ENCODE peak calls at places on chromosomes 7 and 10, in eight cellular contexts. K is HCT116, J is prostate gland, O is stomach, R is suprapubic skin, D is sigmoid colon, F is K562, G is GM23338. A is an unnamed sample.

GRCh38 chr7:86643478-86644281 is at the start of gene GRM3:
- DNase-seq in K (no peak), J (no peak), O (no peak), R (no peak), D (no peak), F (peak; percentile 2), G (peak; percentile 91), A (no peak)

GRCh38 chr10:60167056-60167455 is 222.6 kb downstream of the ANK3 start:
- DNase-seq in K (no peak), J (no peak), O (no peak), R (no peak), D (no peak), F (no peak), G (no peak), A (no peak)

GRCh38 chr10:116690356-116691078 is 51.8 kb downstream of the HSPA12A start:
- DNase-seq in K (no peak), J (no peak), O (no peak), R (no peak), D (peak; percentile 70), F (peak; percentile 17), G (peak; percentile 69), A (no peak)

GRCh38 chr7:68699090-68699711 is 899.1 kb upstream of the AUTS2 start:
- DNase-seq in K (no peak), J (no peak), O (no peak), R (no peak), D (no peak), F (no peak), G (no peak), A (no peak)

GRCh38 chr7:101950450-101951119 is 133.2 kb downstream of the CUX1 start:
- DNase-seq in K (peak; percentile 21), J (no peak), O (no peak), R (no peak), D (peak; percentile 48), F (no peak), G (peak; percentile 87), A (no peak)

GRCh38 chr10:79331709-79332108 is 15.6 kb upstream of the PPIF start:
- DNase-seq in K (no peak), J (no peak), O (no peak), R (no peak), D (no peak), F (peak; percentile 33), G (no peak), A (no peak)

GRCh38 chr7:130380861-130381455 is 664 bp downstream of the CPA1 start:
- DNase-seq in K (no peak), J (no peak), O (no peak), R (no peak), D (no peak), F (no peak), G (no peak), A (no peak)

GRCh38 chr10:101158101-101159058 is 27.3 kb downstream of the TLX1 start:
- DNase-seq in K (no peak), J (no peak), O (no peak), R (no peak), D (no peak), F (no peak), G (no peak), A (no peak)

GRCh38 chr7:94022550-94022949 is 18.4 kb upstream of the BET1 start:
- DNase-seq in K (no peak), J (no peak), O (no peak), R (no peak), D (no peak), F (no peak), G (no peak), A (no peak)

GRCh38 chr10:109698121-109698520 is 225.2 kb downstream of the XPNPEP1 start:
- DNase-seq in K (no peak), J (no peak), O (no peak), R (no peak), D (no peak), F (no peak), G (no peak), A (no peak)
- TF ChIP-seq POLR2AphosphoS5 in K (no peak), J (no peak), O (no peak), R (no peak), D (no peak), F (no peak), G (no peak), A (no peak)

GRCh38 chr10:12179616-12180015 is 16.1 kb downstream of the NUDT5 start:
- DNase-seq in K (no peak), J (no peak), O (no peak), R (no peak), D (no peak), F (no peak), G (no peak), A (no peak)
- TF ChIP-seq POLR2AphosphoS5 in K (no peak), J (no peak), O (no peak), R (no peak), D (no peak), F (no peak), G (no peak), A (no peak)

GRCh38 chr7:142501434-142501833 is 243.6 kb upstream of the PRSS58 start:
- DNase-seq in K (no peak), J (no peak), O (no peak), R (no peak), D (no peak), F (no peak), G (no peak), A (no peak)

GRCh38 chr7:142498364-142498763 is 240.5 kb upstream of the PRSS58 start:
- DNase-seq in K (no peak), J (no peak), O (no peak), R (no peak), D (no peak), F (no peak), G (no peak), A (no peak)

GRCh38 chr7:142500364-142500763 is 242.5 kb upstream of the PRSS58 start:
- DNase-seq in K (no peak), J (no peak), O (no peak), R (no peak), D (no peak), F (no peak), G (no peak), A (no peak)

GRCh38 chr7:142496545-142496991 is 238.7 kb upstream of the PRSS58 start:
- DNase-seq in K (peak; percentile 42), J (peak; percentile 17), O (no peak), R (no peak), D (no peak), F (peak; percentile 63), G (peak; percentile 61), A (peak; percentile 14)

GRCh38 chr7:142499641-142500040 is 241.8 kb upstream of the PRSS58 start:
- DNase-seq in K (no peak), J (no peak), O (no peak), R (no peak), D (no peak), F (no peak), G (no peak), A (no peak)
- TF ChIP-seq POLR2AphosphoS5 in K (no peak), J (no peak), O (no peak), R (no peak), D (no peak), F (no peak), G (no peak), A (no peak)

GRCh38 chr10:90447836-90448235 is 410.0 kb downstream of the HTR7 start:
- DNase-seq in K (no peak), J (no peak), O (no peak), R (no peak), D (no peak), F (no peak), G (no peak), A (no peak)

GRCh38 chr10:90451283-90451682 is 406.6 kb downstream of the HTR7 start:
- DNase-seq in K (peak; percentile 8), J (no peak), O (no peak), R (no peak), D (no peak), F (no peak), G (no peak), A (no peak)

DNA sequence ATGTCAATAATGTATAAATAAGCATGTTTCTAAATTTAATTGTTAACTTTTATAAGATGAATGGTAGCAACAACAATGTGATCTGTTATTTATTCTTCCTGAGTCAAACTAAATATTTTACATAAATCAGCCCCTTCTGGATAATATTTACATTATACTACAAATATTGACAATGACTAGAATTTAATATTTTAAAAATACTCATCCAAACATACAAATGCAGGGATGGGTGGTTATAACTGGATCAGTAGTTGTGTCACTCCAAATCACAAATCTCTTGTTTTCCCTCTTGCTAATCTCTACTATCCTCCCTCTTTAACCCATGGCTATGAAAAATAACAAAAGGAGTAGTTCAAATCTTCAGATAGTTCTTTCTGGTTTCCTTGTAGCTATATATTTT is 407.0 kb downstream of the HTR7 start:
- DNase-seq in K (no peak), J (no peak), O (no peak), R (no peak), D (no peak), F (no peak), G (no peak), A (no peak)
- TF ChIP-seq POLR2AphosphoS5 in K (no peak), J (no peak), O (no peak), R (no peak), D (no peak), F (no peak), G (no peak), A (no peak)

GRCh38 chr10:45418859-45419672 is 45.0 kb downstream of the ALOX5 start:
- DNase-seq in K (no peak), J (peak; percentile 29), O (peak; percentile 51), R (no peak), D (peak; percentile 83), F (no peak), G (peak; percentile 79), A (peak; percentile 79)
- TF ChIP-seq POLR2AphosphoS5 in K (no peak), J (no peak), O (no peak), R (no peak), D (peak; percentile 31), F (no peak), G (peak; percentile 86), A (peak; percentile 93)

GRCh38 chr10:71806706-71807556 is 33.6 kb upstream of the VSIR start:
- DNase-seq in K (no peak), J (no peak), O (no peak), R (no peak), D (no peak), F (no peak), G (no peak), A (no peak)
- TF ChIP-seq POLR2AphosphoS5 in K (no peak), J (no peak), O (no peak), R (no peak), D (no peak), F (no peak), G (no peak), A (no peak)